ENCODE peak calls at places on chromosomes 2 and 18, in five cellular contexts. P, W, C, Y and V are unnamed samples.

GRCh38 chr2:100259991-100260390 is 62.3 kb downstream of the LONRF2 start:
- DNase-seq in C (no peak), W (no peak), Y (no peak), P (no peak), V (no peak)

GRCh38 chr18:29248856-29249255 is 1071.9 kb upstream of the CDH2 start:
- DNase-seq in C (no peak), W (no peak), P (no peak), Y (no peak), V (no peak)

GRCh38 chr2:121309323-121309722 is 24.3 kb upstream of the TFCP2L1 start:
- DNase-seq in W (no peak), C (no peak), P (no peak), Y (no peak), V (no peak)

GRCh38 chr2:132804045-132804444 is 134.0 kb upstream of the LYPD1 start:
- DNase-seq in C (no peak), P (no peak), W (no peak), Y (peak), V (no peak)

GRCh38 chr2:205629021-205629817 is 53.1 kb upstream of the NRP2 start:
- DNase-seq in W (no peak), C (no peak), Y (no peak), P (no peak), V (no peak)

GRCh38 chr2:120660771-120661459 is 74.8 kb upstream of the GLI2 start:
- DNase-seq in W (no peak), Y (no peak), P (no peak), C (no peak), V (no peak)

GRCh38 chr2:218081695-218082094 is 12.6 kb downstream of the RUFY4 start:
- DNase-seq in Y (peak), P (no peak), C (no peak), W (no peak), V (no peak)

GRCh38 chr2:37348155-37348554 is 3.7 kb downstream of the QPCT start:
- DNase-seq in C (no peak), W (no peak), P (no peak), Y (no peak), V (no peak)

GRCh38 chr2:10810175-10811161 is 2.1 kb downstream of the PDIA6 start:
- DNase-seq in P (no peak), W (no peak), Y (no peak), C (no peak), V (no peak)

GRCh38 chr2:219269362-219270054 is 9.7 kb upstream of the DNAJB2 start:
- DNase-seq in P (peak), W (no peak), C (no peak), Y (no peak), V (no peak)

GRCh38 chr2:164335947-164336346 is 285.3 kb downstream of the GRB14 start:
- DNase-seq in C (no peak), P (no peak), W (no peak), Y (no peak), V (no peak)

GRCh38 chr2:67824196-67824595 is 238.6 kb downstream of the C1D start:
- DNase-seq in C (no peak), W (no peak), Y (no peak), P (no peak), V (no peak)

GRCh38 chr18:6207119-6207518 is 207.6 kb downstream of the L3MBTL4 start:
- DNase-seq in P (no peak), C (no peak), W (no peak), Y (no peak), V (no peak)

GRCh38 chr2:124267821-124268220 is 242.7 kb downstream of the CNTNAP5 start:
- DNase-seq in P (no peak), C (no peak), Y (peak), W (no peak), V (no peak)

GRCh38 chr2:171154348-171154747 is 6.3 kb downstream of the TLK1 start:
- DNase-seq in P (no peak), Y (no peak), W (no peak), C (no peak), V (no peak)

GRCh38 chr2:45220227-45220626 is 211.0 kb upstream of the SIX2 start:
- DNase-seq in P (no peak), C (no peak), W (no peak), Y (no peak), V (peak)

GRCh38 chr2:17245921-17246320 is 272.3 kb downstream of the RAD51AP2 start:
- DNase-seq in Y (no peak), W (no peak), P (no peak), C (no peak), V (no peak)

GRCh38 chr2:101706819-101707177 is 9.3 kb downstream of the MAP4K4 start:
- DNase-seq in Y (no peak), C (no peak), P (no peak), W (no peak), V (no peak)

GRCh38 chr18:73235921-73236320 is 368.1 kb upstream of the NETO1 start:
- DNase-seq in W (no peak), P (no peak), Y (no peak), C (no peak), V (no peak)

GRCh38 chr18:46452820-46453219 is 204.2 kb downstream of the LOXHD1 start:
- DNase-seq in W (no peak), Y (no peak), C (no peak), P (no peak), V (no peak)

GRCh38 chr2:33411765-33412164 is 64.7 kb upstream of the RASGRP3 start:
- DNase-seq in P (no peak), Y (peak), W (no peak), C (no peak), V (no peak)

GRCh38 chr2:26685943-26686839 is 6.3 kb upstream of the KCNK3 start:
- DNase-seq in Y (no peak), C (no peak), P (no peak), W (no peak), V (no peak)

GRCh38 chr2:120719471-120719870 is 16.2 kb upstream of the GLI2 start:
- DNase-seq in W (no peak), P (no peak), C (no peak), Y (no peak), V (no peak)

GRCh38 chr2:70966681-70967080 is 11.7 kb upstream of the ANKRD53 start:
- DNase-seq in W (no peak), P (no peak), Y (no peak), C (no peak), V (no peak)

GRCh38 chr2:170818294-170819104 is 1.8 kb downstream of the GAD1 start:
- DNase-seq in Y (no peak), C (no peak), W (no peak), P (no peak), V (no peak)

GRCh38 chr18:62450175-62450545 is 72.7 kb upstream of the ZCCHC2 start:
- DNase-seq in Y (no peak), W (no peak), P (no peak), C (no peak), V (no peak)

GRCh38 chr2:152864601-152865000 is 146.2 kb downstream of the ARL6IP6 start:
- DNase-seq in Y (no peak), C (no peak), P (no peak), W (no peak), V (no peak)

GRCh38 chr18:58407649-58408407 is 221.1 kb downstream of the ALPK2 start:
- DNase-seq in Y (no peak), P (no peak), W (no peak), C (no peak), V (no peak)

GRCh38 chr18:69400976-69401474 is 337 bp downstream of the DOK6 start:
- DNase-seq in C (no peak), Y (peak), W (peak), P (no peak), V (no peak)

GRCh38 chr2:25374411-25374810 is 32.7 kb upstream of the DNMT3A start:
- DNase-seq in Y (no peak), W (no peak), C (no peak), P (no peak), V (peak)

GRCh38 chr2:211829725-211830124 is 708.9 kb downstream of the ERBB4 start:
- DNase-seq in P (no peak), W (no peak), Y (no peak), C (no peak), V (no peak)

GRCh38 chr2:62939735-62940491 is 110.7 kb upstream of the OTX1 start:
- DNase-seq in Y (peak), P (no peak), W (no peak), C (no peak), V (no peak)

GRCh38 chr18:26429535-26429934 is 118.8 kb downstream of the KCTD1 start:
- DNase-seq in C (no peak), Y (peak), P (no peak), W (no peak), V (no peak)

GRCh38 chr2:42706836-42707235 is 57.1 kb downstream of the OXER1 start:
- DNase-seq in W (no peak), Y (no peak), C (no peak), P (no peak), V (no peak)